ENCODE peak calls at places on chromosomes 5 and 9, in six cellular contexts. One of them, this sample, is unnamed.

GRCh38 chr9:132806723-132807421 is 71.2 kb downstream of the AK8 start:
- DNase-seq in CD8-positive, alpha-beta T cell: no peak
- DNase-seq in AG04450: no peak
- DNase-seq in nephron progenitor cell: no peak
- DNase-seq in K562: no peak
- DNase-seq in AG04449: no peak
- DNase-seq in this sample: no peak

GRCh38 chr9:80146466-80146865 is 574.7 kb downstream of the TLE4 start:
- DNase-seq in CD8-positive, alpha-beta T cell: no peak
- DNase-seq in AG04450: no peak
- DNase-seq in nephron progenitor cell: no peak
- DNase-seq in K562: no peak
- DNase-seq in AG04449: no peak
- DNase-seq in this sample: no peak

GRCh38 chr5:80341376-80341775 is 21.6 kb downstream of the SPZ1 start:
- DNase-seq in CD8-positive, alpha-beta T cell: no peak
- DNase-seq in AG04450: no peak
- DNase-seq in nephron progenitor cell: no peak
- DNase-seq in K562: no peak
- DNase-seq in AG04449: no peak
- DNase-seq in this sample: no peak

GRCh38 chr5:59656351-59657254 is 236.9 kb downstream of the PDE4D start:
- DNase-seq in CD8-positive, alpha-beta T cell: no peak
- DNase-seq in AG04450: no peak
- DNase-seq in nephron progenitor cell: no peak
- DNase-seq in K562: no peak
- DNase-seq in AG04449: no peak
- DNase-seq in this sample: no peak

GRCh38 chr9:122354536-122355199 is 16.2 kb upstream of the PTGS1 start:
- DNase-seq in CD8-positive, alpha-beta T cell: no peak
- DNase-seq in AG04450: no peak
- DNase-seq in nephron progenitor cell: no peak
- DNase-seq in K562: no peak
- DNase-seq in AG04449: no peak
- DNase-seq in this sample: no peak

GRCh38 chr5:57831942-57832341 is 349.3 kb upstream of the ACTBL2 start:
- DNase-seq in CD8-positive, alpha-beta T cell: no peak
- DNase-seq in AG04450: no peak
- DNase-seq in nephron progenitor cell: no peak
- DNase-seq in K562: no peak
- DNase-seq in AG04449: no peak
- DNase-seq in this sample: no peak

GRCh38 chr5:171624396-171624795 is 161.2 kb upstream of the SMIM23 start:
- DNase-seq in CD8-positive, alpha-beta T cell: no peak
- DNase-seq in AG04450: no peak
- DNase-seq in nephron progenitor cell: no peak
- DNase-seq in K562: no peak
- DNase-seq in AG04449: no peak
- DNase-seq in this sample: no peak

GRCh38 chr5:10885026-10885425 is 124.0 kb upstream of the DAP start:
- DNase-seq in CD8-positive, alpha-beta T cell: no peak
- DNase-seq in AG04450: peak; percentile 46
- DNase-seq in nephron progenitor cell: no peak
- DNase-seq in K562: no peak
- DNase-seq in AG04449: no peak
- DNase-seq in this sample: no peak

GRCh38 chr5:115450741-115451140 is 93.8 kb downstream of the FEM1C start:
- DNase-seq in CD8-positive, alpha-beta T cell: no peak
- DNase-seq in AG04450: peak; percentile 68
- DNase-seq in nephron progenitor cell: no peak
- DNase-seq in K562: no peak
- DNase-seq in AG04449: peak; percentile 90
- DNase-seq in this sample: peak; percentile 76

GRCh38 chr5:74639538-74640449 is 734 bp downstream of the ENC1 start:
- DNase-seq in CD8-positive, alpha-beta T cell: peak; percentile 55
- DNase-seq in AG04450: no peak
- DNase-seq in nephron progenitor cell: peak; percentile 52
- DNase-seq in K562: no peak
- DNase-seq in AG04449: no peak
- DNase-seq in this sample: no peak

GRCh38 chr5:171367424-171368370 is 20.0 kb upstream of the NPM1 start:
- DNase-seq in CD8-positive, alpha-beta T cell: no peak
- DNase-seq in AG04450: no peak
- DNase-seq in nephron progenitor cell: no peak
- DNase-seq in K562: no peak
- DNase-seq in AG04449: no peak
- DNase-seq in this sample: no peak

GRCh38 chr9:91755761-91756638 is 194.0 kb downstream of the ROR2 start:
- DNase-seq in CD8-positive, alpha-beta T cell: no peak
- DNase-seq in AG04450: no peak
- DNase-seq in nephron progenitor cell: no peak
- DNase-seq in K562: no peak
- DNase-seq in AG04449: no peak
- DNase-seq in this sample: no peak

GRCh38 chr9:91761362-91761761 is 188.7 kb downstream of the ROR2 start:
- DNase-seq in CD8-positive, alpha-beta T cell: no peak
- DNase-seq in AG04450: no peak
- DNase-seq in nephron progenitor cell: no peak
- DNase-seq in K562: no peak
- DNase-seq in AG04449: no peak
- DNase-seq in this sample: no peak

GRCh38 chr9:91757802-91758201 is 192.2 kb downstream of the ROR2 start:
- DNase-seq in CD8-positive, alpha-beta T cell: no peak
- DNase-seq in AG04450: no peak
- DNase-seq in nephron progenitor cell: no peak
- DNase-seq in K562: no peak
- DNase-seq in AG04449: no peak
- DNase-seq in this sample: no peak

GRCh38 chr9:91760906-91761305 is 189.1 kb downstream of the ROR2 start:
- DNase-seq in CD8-positive, alpha-beta T cell: no peak
- DNase-seq in AG04450: no peak
- DNase-seq in nephron progenitor cell: no peak
- DNase-seq in K562: no peak
- DNase-seq in AG04449: no peak
- DNase-seq in this sample: no peak

DNA sequence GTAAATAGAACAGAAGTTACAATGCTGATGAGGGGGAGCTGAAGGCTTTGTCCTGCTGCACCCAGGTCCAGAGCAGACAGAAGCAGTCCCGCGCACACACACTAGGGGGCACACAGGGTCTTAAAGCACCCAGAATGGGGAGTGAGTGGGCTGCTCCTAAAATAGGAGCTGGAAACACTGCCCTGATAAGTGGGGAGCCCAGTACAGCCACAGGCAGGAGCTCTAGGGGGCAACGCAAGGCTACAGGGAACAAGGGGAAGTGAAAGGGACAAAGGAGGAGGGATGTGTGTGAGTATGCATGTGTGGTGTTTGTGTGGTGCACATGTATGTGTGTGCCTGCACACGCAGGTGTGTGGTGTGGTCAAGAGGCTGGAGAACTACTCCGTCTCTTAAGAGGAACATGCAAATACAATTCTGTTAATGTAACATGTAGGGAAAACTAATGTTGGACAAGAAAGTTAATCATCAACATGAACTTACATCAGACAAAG is 191.5 kb downstream of the ROR2 start:
- DNase-seq in CD8-positive, alpha-beta T cell: no peak
- DNase-seq in AG04450: no peak
- DNase-seq in nephron progenitor cell: peak; percentile 80
- DNase-seq in K562: peak; percentile 75
- DNase-seq in AG04449: no peak
- DNase-seq in this sample: no peak
- TF ChIP-seq CTCF in CD8-positive, alpha-beta T cell: no peak
- TF ChIP-seq CTCF in AG04450: peak; percentile 80
- TF ChIP-seq CTCF in nephron progenitor cell: peak; percentile 79
- TF ChIP-seq CTCF in K562: peak; percentile 81
- TF ChIP-seq CTCF in AG04449: peak; percentile 83
- TF ChIP-seq CTCF in this sample: peak; percentile 84

GRCh38 chr5:179820483-179821297 is at the start of gene SQSTM1:
- DNase-seq in CD8-positive, alpha-beta T cell: peak; percentile 93
- DNase-seq in AG04450: peak; percentile 55
- DNase-seq in nephron progenitor cell: peak; percentile 84
- DNase-seq in K562: peak; percentile 80
- DNase-seq in AG04449: no peak
- DNase-seq in this sample: peak; percentile 62
- TF ChIP-seq CTCF in CD8-positive, alpha-beta T cell: no peak
- TF ChIP-seq CTCF in AG04450: no peak
- TF ChIP-seq CTCF in nephron progenitor cell: no peak
- TF ChIP-seq CTCF in K562: peak; percentile 15
- TF ChIP-seq CTCF in AG04449: peak; percentile 2
- TF ChIP-seq CTCF in this sample: no peak

GRCh38 chr9:109560470-109561132 is 62.5 kb upstream of the PTPN3 start:
- DNase-seq in CD8-positive, alpha-beta T cell: no peak
- DNase-seq in AG04450: no peak
- DNase-seq in nephron progenitor cell: no peak
- DNase-seq in K562: no peak
- DNase-seq in AG04449: no peak
- DNase-seq in this sample: no peak
- TF ChIP-seq CTCF in CD8-positive, alpha-beta T cell: no peak
- TF ChIP-seq CTCF in AG04450: peak; percentile 24
- TF ChIP-seq CTCF in nephron progenitor cell: peak; percentile 17
- TF ChIP-seq CTCF in K562: peak; percentile 20
- TF ChIP-seq CTCF in AG04449: no peak
- TF ChIP-seq CTCF in this sample: no peak

GRCh38 chr9:17824191-17824926 is 245.5 kb downstream of the SH3GL2 start:
- DNase-seq in CD8-positive, alpha-beta T cell: no peak
- DNase-seq in AG04450: no peak
- DNase-seq in nephron progenitor cell: no peak
- DNase-seq in K562: no peak
- DNase-seq in AG04449: no peak
- DNase-seq in this sample: no peak
- TF ChIP-seq CTCF in CD8-positive, alpha-beta T cell: no peak
- TF ChIP-seq CTCF in AG04450: no peak
- TF ChIP-seq CTCF in nephron progenitor cell: no peak
- TF ChIP-seq CTCF in K562: no peak
- TF ChIP-seq CTCF in AG04449: no peak
- TF ChIP-seq CTCF in this sample: no peak

GRCh38 chr9:128106181-128106939 is 21.2 kb downstream of the PTGES2 start:
- DNase-seq in CD8-positive, alpha-beta T cell: no peak
- DNase-seq in AG04450: no peak
- DNase-seq in nephron progenitor cell: no peak
- DNase-seq in K562: no peak
- DNase-seq in AG04449: no peak
- DNase-seq in this sample: no peak
- TF ChIP-seq CTCF in CD8-positive, alpha-beta T cell: peak; percentile 31
- TF ChIP-seq CTCF in AG04450: no peak
- TF ChIP-seq CTCF in nephron progenitor cell: no peak
- TF ChIP-seq CTCF in K562: no peak
- TF ChIP-seq CTCF in AG04449: no peak
- TF ChIP-seq CTCF in this sample: no peak

GRCh38 chr9:18137815-18138214 is 336.1 kb upstream of the ADAMTSL1 start:
- DNase-seq in CD8-positive, alpha-beta T cell: no peak
- DNase-seq in AG04450: no peak
- DNase-seq in nephron progenitor cell: no peak
- DNase-seq in K562: no peak
- DNase-seq in AG04449: no peak
- DNase-seq in this sample: no peak
- TF ChIP-seq CTCF in CD8-positive, alpha-beta T cell: no peak
- TF ChIP-seq CTCF in AG04450: no peak
- TF ChIP-seq CTCF in nephron progenitor cell: no peak
- TF ChIP-seq CTCF in K562: no peak
- TF ChIP-seq CTCF in AG04449: no peak
- TF ChIP-seq CTCF in this sample: no peak

DNA sequence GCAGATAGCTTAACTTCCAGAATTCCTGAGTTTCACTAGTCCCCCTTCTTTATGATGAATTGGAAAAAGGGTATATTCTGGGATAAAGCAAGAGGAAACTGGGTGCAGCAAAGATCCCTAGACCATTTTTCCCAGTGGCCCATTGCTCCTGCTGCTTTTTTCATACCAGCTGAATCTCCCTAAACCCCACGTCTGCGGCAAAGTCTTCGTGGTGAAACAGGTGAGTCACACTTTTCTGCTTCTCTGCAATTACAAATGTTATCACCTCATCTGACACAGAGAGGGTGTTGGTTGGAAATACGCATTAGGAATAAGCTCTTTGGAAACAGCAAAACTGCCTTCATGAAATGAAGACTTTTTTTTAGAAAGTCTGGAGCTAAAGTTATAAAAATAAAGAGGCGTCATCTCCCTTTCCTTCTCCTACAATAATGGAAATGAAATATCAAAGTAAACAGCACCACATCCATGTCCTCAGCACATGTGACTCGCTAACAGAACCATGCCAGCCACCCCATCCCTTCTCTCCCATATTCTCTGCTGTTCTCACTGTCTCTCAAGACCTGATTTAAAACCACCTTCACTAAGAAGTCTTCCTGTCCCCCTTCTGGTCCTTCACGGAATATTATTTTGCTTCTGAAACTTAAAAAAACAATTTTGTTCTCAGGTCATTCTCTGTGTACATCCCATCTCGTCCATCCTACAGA is 39.5 kb upstream of the GLRX start:
- DNase-seq in CD8-positive, alpha-beta T cell: no peak
- DNase-seq in AG04450: no peak
- DNase-seq in nephron progenitor cell: no peak
- DNase-seq in K562: no peak
- DNase-seq in AG04449: no peak
- DNase-seq in this sample: no peak
- TF ChIP-seq CTCF in CD8-positive, alpha-beta T cell: no peak
- TF ChIP-seq CTCF in AG04450: peak; percentile 32
- TF ChIP-seq CTCF in nephron progenitor cell: no peak
- TF ChIP-seq CTCF in K562: no peak
- TF ChIP-seq CTCF in AG04449: no peak
- TF ChIP-seq CTCF in this sample: no peak

GRCh38 chr9:114539718-114540410 is 34.6 kb upstream of the WHRN start:
- DNase-seq in CD8-positive, alpha-beta T cell: no peak
- DNase-seq in AG04450: no peak
- DNase-seq in nephron progenitor cell: no peak
- DNase-seq in K562: no peak
- DNase-seq in AG04449: no peak
- DNase-seq in this sample: no peak
- TF ChIP-seq CTCF in CD8-positive, alpha-beta T cell: no peak
- TF ChIP-seq CTCF in AG04450: no peak
- TF ChIP-seq CTCF in nephron progenitor cell: no peak
- TF ChIP-seq CTCF in K562: no peak
- TF ChIP-seq CTCF in AG04449: no peak
- TF ChIP-seq CTCF in this sample: no peak

GRCh38 chr5:82257729-82258128 is 20.4 kb downstream of the RPS23 start:
- DNase-seq in CD8-positive, alpha-beta T cell: no peak
- DNase-seq in AG04450: no peak
- DNase-seq in nephron progenitor cell: no peak
- DNase-seq in K562: no peak
- DNase-seq in AG04449: no peak
- DNase-seq in this sample: no peak
- TF ChIP-seq CTCF in CD8-positive, alpha-beta T cell: no peak
- TF ChIP-seq CTCF in AG04450: no peak
- TF ChIP-seq CTCF in nephron progenitor cell: no peak
- TF ChIP-seq CTCF in K562: no peak
- TF ChIP-seq CTCF in AG04449: no peak
- TF ChIP-seq CTCF in this sample: no peak

This sample was measured in AG09319.